ENCODE peak calls at places on chromosomes 1 and 21, in five cellular contexts. L is GM20000; H is heart right ventricle; P is CD8-positive, alpha-beta T cell; E is AG09309. O is an unnamed sample.

GRCh38 chr1:4045397-4046010 is 145.4 kb upstream of the C1orf174 start:
- DNase-seq in L (no peak), H (no peak), P (no peak), E (no peak), O (no peak)

GRCh38 chr1:29245876-29246275 is 9.6 kb downstream of the PTPRU start:
- DNase-seq in L (no peak), H (no peak), P (no peak), E (no peak), O (no peak)

GRCh38 chr21:38139380-38140168 is 117.2 kb upstream of the KCNJ15 start:
- DNase-seq in L (no peak), H (no peak), P (no peak), E (no peak), O (no peak)

GRCh38 chr1:246907472-246907871 is 24.3 kb downstream of the AHCTF1 start:
- DNase-seq in L (no peak), H (peak), P (no peak), E (peak), O (no peak)

GRCh38 chr1:9289724-9290493 is 2.8 kb upstream of the SPSB1 start:
- DNase-seq in L (no peak), H (no peak), P (no peak), E (peak), O (peak)

GRCh38 chr1:221532071-221532755 is 209.7 kb downstream of the DUSP10 start:
- DNase-seq in L (no peak), H (no peak), P (no peak), E (no peak), O (no peak)

GRCh38 chr21:42021751-42022430 is 11.7 kb upstream of the ZBTB21 start:
- DNase-seq in L (no peak), H (no peak), P (no peak), E (no peak), O (no peak)

GRCh38 chr1:88741413-88741812 is 57.3 kb downstream of the PKN2 start:
- DNase-seq in L (no peak), H (no peak), P (no peak), E (no peak), O (no peak)

GRCh38 chr1:113557176-113557575 is 166.9 kb downstream of the MAGI3 start:
- DNase-seq in L (no peak), H (no peak), P (no peak), E (no peak), O (no peak)

GRCh38 chr1:10179751-10180150 is 30.6 kb upstream of the KIF1B start:
- DNase-seq in L (no peak), H (no peak), P (no peak), E (no peak), O (peak)

GRCh38 chr1:30012455-30013440 is 710.6 kb downstream of the MATN1 start:
- DNase-seq in L (no peak), H (no peak), P (no peak), E (no peak), O (no peak)

GRCh38 chr1:925532-926421 is 2.1 kb downstream of the SAMD11 start:
- DNase-seq in L (no peak), H (no peak), P (no peak), E (no peak), O (peak)

GRCh38 chr1:26306290-26307221 is at the start of gene UBXN11:
- DNase-seq in L (peak), H (peak), P (peak), E (peak), O (peak)

GRCh38 chr1:2183937-2184334 is 10.6 kb downstream of the FAAP20 start:
- DNase-seq in L (no peak), H (no peak), P (no peak), E (no peak), O (no peak)

GRCh38 chr1:168082008-168082876 is 54.5 kb downstream of the GPR161 start:
- DNase-seq in L (peak), H (peak), P (peak), E (no peak), O (peak)

GRCh38 chr1:74731399-74732052 is 1.3 kb downstream of the CRYZ start:
- DNase-seq in L (peak), H (no peak), P (no peak), E (no peak), O (no peak)

GRCh38 chr1:40722622-40723021 is 31.1 kb downstream of the NFYC start:
- DNase-seq in L (no peak), H (no peak), P (no peak), E (no peak), O (no peak)

O was measured in right cardiac atrium.